ENCODE peak calls at places on chromosomes 13 and 19, in nine cellular contexts. G is cardiac muscle cell, Z is NB4, D is psoas muscle, F is astrocyte, J is AG04449, S is ovary, U is AG09309, O is fibroblast of pulmonary artery. Q is an unnamed sample.

GRCh38 chr13:51781246-51782022 is 22.5 kb downstream of the DHRS12 start:
- DNase-seq in G (peak; percentile 34), Z (peak; percentile 58), D (no peak), F (no peak), J (no peak), S (no peak), U (no peak), O (peak; percentile 36), Q (no peak)

GRCh38 chr19:50969413-50969760 is at the start of gene KLK6:
- DNase-seq in G (no peak), Z (no peak), D (no peak), F (no peak), J (no peak), S (no peak), U (no peak), O (no peak), Q (no peak)

GRCh38 chr13:20136781-20137703 is 23.8 kb downstream of the GJA3 start:
- DNase-seq in G (peak; percentile 25), Z (peak; percentile 61), D (no peak), F (no peak), J (no peak), S (no peak), U (no peak), O (peak; percentile 14), Q (no peak)

GRCh38 chr19:13082192-13083007 is 20.3 kb downstream of the LYL1 start:
- DNase-seq in G (peak; percentile 41), Z (peak; percentile 30), D (no peak), F (peak; percentile 40), J (no peak), S (no peak), U (no peak), O (peak; percentile 58), Q (no peak)

GRCh38 chr19:1487576-1488281 is 2.4 kb downstream of the PCSK4 start:
- DNase-seq in G (no peak), Z (no peak), D (peak; percentile 11), F (no peak), J (no peak), S (no peak), U (no peak), O (no peak), Q (peak; percentile 86)

GRCh38 chr19:17807731-17808316 is 12.9 kb downstream of the B3GNT3 start:
- DNase-seq in G (no peak), Z (no peak), D (no peak), F (no peak), J (no peak), S (no peak), U (no peak), O (no peak), Q (no peak)

GRCh38 chr13:113998781-113999617 is 25.1 kb upstream of the C13orf46 start:
- DNase-seq in G (no peak), Z (no peak), D (no peak), F (no peak), J (no peak), S (no peak), U (no peak), O (no peak), Q (peak; percentile 73)

GRCh38 chr19:4518345-4519171 is at the start of gene PLIN4:
- DNase-seq in G (peak; percentile 94), Z (no peak), D (peak; percentile 87), F (peak; percentile 4), J (no peak), S (peak; percentile 94), U (no peak), O (peak; percentile 85), Q (peak; percentile 83)

GRCh38 chr19:58252102-58252685 is 23.5 kb downstream of the ZNF544 start:
- DNase-seq in G (no peak), Z (peak; percentile 18), D (no peak), F (no peak), J (no peak), S (no peak), U (no peak), O (no peak), Q (no peak)

GRCh38 chr13:26186995-26187394 is 35.1 kb downstream of the RNF6 start:
- DNase-seq in G (no peak), Z (no peak), D (no peak), F (no peak), J (no peak), S (no peak), U (no peak), O (no peak), Q (no peak)

GRCh38 chr19:36605839-36606478 is 846 bp downstream of the ZNF382 start:
- DNase-seq in G (no peak), Z (peak; percentile 36), D (no peak), F (no peak), J (no peak), S (no peak), U (no peak), O (peak; percentile 8), Q (no peak)

GRCh38 chr13:113915012-113915763 is 51.3 kb upstream of the GAS6 start:
- DNase-seq in G (no peak), Z (no peak), D (no peak), F (no peak), J (no peak), S (no peak), U (no peak), O (no peak), Q (no peak)

GRCh38 chr19:18649371-18650047 is 12.7 kb downstream of the KLHL26 start:
- DNase-seq in G (peak; percentile 55), Z (no peak), D (peak; percentile 77), F (peak; percentile 58), J (no peak), S (peak; percentile 65), U (no peak), O (no peak), Q (no peak)

GRCh38 chr13:47327856-47328255 is 431.0 kb upstream of the HTR2A start:
- DNase-seq in G (peak; percentile 49), Z (no peak), D (no peak), F (peak; percentile 67), J (no peak), S (no peak), U (peak; percentile 18), O (peak; percentile 28), Q (no peak)

GRCh38 chr19:38654478-38655079 is 7.1 kb downstream of the ACTN4 start:
- DNase-seq in G (no peak), Z (no peak), D (no peak), F (peak; percentile 42), J (no peak), S (no peak), U (no peak), O (no peak), Q (no peak)

GRCh38 chr19:28519950-28520861 is 692.7 kb downstream of the UQCRFS1 start:
- DNase-seq in G (no peak), Z (no peak), D (peak; percentile 79), F (peak; percentile 53), J (no peak), S (no peak), U (no peak), O (no peak), Q (no peak)

GRCh38 chr13:99104396-99104795 is 96.3 kb upstream of the UBAC2 start:
- DNase-seq in G (no peak), Z (no peak), D (no peak), F (no peak), J (no peak), S (no peak), U (no peak), O (no peak), Q (no peak)

GRCh38 chr13:29583073-29583785 is 12.3 kb downstream of the SLC7A1 start:
- DNase-seq in G (no peak), Z (peak; percentile 19), D (no peak), F (peak; percentile 87), J (no peak), S (no peak), U (peak; percentile 53), O (no peak), Q (no peak)

GRCh38 chr19:19123386-19123785 is 14.9 kb downstream of the TMEM161A start:
- DNase-seq in G (no peak), Z (no peak), D (no peak), F (no peak), J (no peak), S (no peak), U (no peak), O (no peak), Q (no peak)

DNA sequence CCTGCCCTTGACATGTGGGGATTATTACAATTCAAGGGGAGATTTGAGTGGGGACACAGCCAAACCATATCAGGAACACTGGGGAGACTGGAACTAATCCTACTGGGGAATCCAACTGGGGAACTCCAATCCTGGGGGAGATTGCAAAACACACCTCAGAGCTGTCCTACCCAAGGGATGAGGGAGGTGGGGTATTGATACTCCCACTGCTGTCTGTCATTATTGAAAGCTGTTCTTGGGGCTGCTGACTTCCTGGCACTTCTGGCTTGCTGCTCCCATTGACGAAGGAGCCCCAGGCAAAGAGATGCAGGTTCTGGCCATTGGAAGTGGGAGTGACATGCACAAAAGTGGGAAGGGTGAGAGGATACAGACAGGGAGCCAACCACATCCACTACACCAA is 24.7 kb upstream of the POP4 start:
- DNase-seq in G (no peak), Z (no peak), D (no peak), F (no peak), J (no peak), S (no peak), U (no peak), O (no peak), Q (no peak)
- TF ChIP-seq CTCF in G (no peak), Z (no peak), D (no peak), F (no peak), J (no peak), S (no peak), U (no peak), O (no peak), Q (no peak)

DNA sequence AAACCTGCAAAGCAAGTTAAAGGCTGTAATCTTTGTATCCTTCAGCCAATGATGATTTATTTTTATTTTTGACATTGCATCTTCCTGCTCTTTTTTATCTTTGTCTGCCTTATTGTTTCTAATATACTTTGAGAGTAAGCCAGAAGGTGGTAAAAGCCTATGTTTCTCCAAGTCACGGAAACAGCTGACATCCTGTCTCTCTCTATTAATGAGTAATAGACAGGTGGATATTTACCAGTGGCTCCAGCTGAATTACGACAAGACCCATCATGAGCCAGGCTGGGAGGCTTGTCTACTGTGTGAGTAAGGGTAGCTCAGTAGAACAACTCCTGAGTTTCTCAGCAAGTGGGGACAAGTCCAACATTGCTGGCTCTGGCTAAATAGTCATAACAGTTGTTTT is 166.6 kb downstream of the NDFIP2 start:
- DNase-seq in G (no peak), Z (no peak), D (no peak), F (no peak), J (no peak), S (no peak), U (no peak), O (peak; percentile 5), Q (no peak)
- TF ChIP-seq CTCF in G (no peak), Z (no peak), D (no peak), F (no peak), J (no peak), S (no peak), U (no peak), O (no peak), Q (no peak)

DNA sequence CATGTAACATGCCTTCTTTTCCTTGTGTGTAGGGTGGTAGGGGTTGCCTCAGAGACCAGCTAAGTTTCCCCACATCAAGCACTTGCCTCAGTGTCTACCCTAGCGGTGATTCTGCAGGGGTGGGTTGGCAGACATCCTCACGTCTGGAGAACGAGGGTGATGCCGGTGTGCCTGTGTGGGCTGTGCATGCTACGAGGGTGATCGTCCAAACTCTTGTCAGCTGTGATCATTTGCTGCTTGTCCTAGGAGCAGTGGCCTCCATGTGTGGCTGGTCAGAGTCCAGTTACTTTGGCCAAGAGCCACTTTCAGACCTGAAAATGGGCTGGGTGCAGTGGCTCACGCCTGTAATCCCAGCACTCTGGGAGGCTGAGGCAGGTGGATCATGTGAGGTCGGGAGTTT is 5.1 kb downstream of the GPI start:
- DNase-seq in G (no peak), Z (no peak), D (no peak), F (no peak), J (no peak), S (no peak), U (no peak), O (no peak), Q (no peak)
- TF ChIP-seq CTCF in G (no peak), Z (no peak), D (no peak), F (no peak), J (no peak), S (no peak), U (no peak), O (no peak), Q (no peak)

GRCh38 chr13:52846567-52847321 is 1.7 kb downstream of the PCDH8 start:
- DNase-seq in G (peak; percentile 51), Z (no peak), D (peak; percentile 50), F (peak; percentile 10), J (no peak), S (no peak), U (no peak), O (peak; percentile 22), Q (no peak)
- TF ChIP-seq CTCF in G (peak; percentile 52), Z (no peak), D (peak; percentile 26), F (no peak), J (peak; percentile 45), S (no peak), U (no peak), O (peak; percentile 18), Q (peak; percentile 66)

Q was measured in chondrocyte.